ENCODE peak calls at places on chromosomes 5 and 9, in six cellular contexts. P is GM12878, Y is A549, M is endothelial cell of umbilical vein, T is HepG2, E is K562. U is an unnamed sample.

GRCh38 chr5:68359699-68360098 is 144.1 kb downstream of the PIK3R1 start:
- DNase-seq in P (no peak), Y (no peak), M (no peak), T (no peak), E (no peak), U (no peak)

GRCh38 chr5:157670662-157671591 is at the start of gene C5orf52:
- DNase-seq in P (peak), Y (peak), M (peak), T (peak), E (no peak), U (peak)

GRCh38 chr5:142872795-142873194 is 102.6 kb downstream of the ARHGAP26 start:
- DNase-seq in P (no peak), Y (no peak), M (peak), T (no peak), E (no peak), U (no peak)

GRCh38 chr5:153147891-153148623 is 342.4 kb upstream of the GRIA1 start:
- DNase-seq in P (no peak), Y (no peak), M (no peak), T (peak), E (no peak), U (peak)

GRCh38 chr5:127696688-127697087 is 6.5 kb upstream of the CCDC192 start:
- DNase-seq in P (no peak), Y (no peak), M (no peak), T (no peak), E (no peak), U (no peak)

GRCh38 chr9:29208670-29209069 is 1635.4 kb upstream of the C9orf72 start:
- DNase-seq in P (no peak), Y (no peak), M (no peak), T (no peak), E (no peak), U (no peak)

GRCh38 chr9:32704343-32704742 is 68.9 kb upstream of the TAF1L start:
- DNase-seq in P (no peak), Y (no peak), M (no peak), T (no peak), E (no peak), U (no peak)

GRCh38 chr5:63089147-63089546 is 510.5 kb downstream of the LRRC70 start:
- DNase-seq in P (no peak), Y (no peak), M (no peak), T (no peak), E (no peak), U (no peak)

GRCh38 chr5:179953934-179954833 is 46.5 kb upstream of the TBC1D9B start:
- DNase-seq in P (no peak), Y (no peak), M (no peak), T (no peak), E (no peak), U (no peak)

GRCh38 chr5:153619706-153620105 is 129.2 kb downstream of the GRIA1 start:
- DNase-seq in P (no peak), Y (no peak), M (peak), T (no peak), E (no peak), U (peak)

GRCh38 chr9:130298663-130299279 is 33.2 kb downstream of the HMCN2 start:
- DNase-seq in P (no peak), Y (no peak), M (no peak), T (peak), E (peak), U (peak)

GRCh38 chr5:160262665-160263064 is 33.4 kb downstream of the FABP6 start:
- DNase-seq in P (no peak), Y (no peak), M (peak), T (no peak), E (peak), U (peak)

GRCh38 chr9:126965077-126965476 is 50.5 kb downstream of the RALGPS1 start:
- DNase-seq in P (no peak), Y (no peak), M (no peak), T (no peak), E (no peak), U (no peak)

GRCh38 chr9:110602281-110602680 is 22.7 kb upstream of the SVEP1 start:
- DNase-seq in P (no peak), Y (no peak), M (no peak), T (no peak), E (no peak), U (no peak)

GRCh38 chr5:44665101-44665701 is 143.5 kb upstream of the MRPS30 start:
- DNase-seq in P (no peak), Y (no peak), M (no peak), T (no peak), E (no peak), U (no peak)

GRCh38 chr9:31153250-31153840 is 1231.1 kb upstream of the ACO1 start:
- DNase-seq in P (no peak), Y (no peak), M (no peak), T (no peak), E (no peak), U (peak)

GRCh38 chr9:124897570-124898460 is 35.9 kb downstream of the ARPC5L start:
- DNase-seq in P (no peak), Y (no peak), M (no peak), T (peak), E (no peak), U (no peak)

GRCh38 chr5:97906135-97906534 is 723.1 kb upstream of the RIOK2 start:
- DNase-seq in P (no peak), Y (no peak), M (no peak), T (no peak), E (no peak), U (no peak)

GRCh38 chr5:60829490-60830266 is 14.4 kb downstream of the ELOVL7 start:
- DNase-seq in P (no peak), Y (no peak), M (no peak), T (no peak), E (no peak), U (no peak)

GRCh38 chr9:94971378-94972131 is 245.1 kb downstream of the AOPEP start:
- DNase-seq in P (no peak), Y (no peak), M (no peak), T (peak), E (no peak), U (no peak)

GRCh38 chr5:82522912-82523311 is 244.8 kb upstream of the RPS23 start:
- DNase-seq in P (no peak), Y (no peak), M (no peak), T (peak), E (no peak), U (no peak)

GRCh38 chr5:9622891-9623547 is 7.1 kb downstream of the TAS2R1 start:
- DNase-seq in P (no peak), Y (no peak), M (no peak), T (no peak), E (no peak), U (no peak)

GRCh38 chr9:115106642-115107041 is 11.3 kb downstream of the TNC start:
- DNase-seq in P (no peak), Y (no peak), M (no peak), T (no peak), E (no peak), U (no peak)

GRCh38 chr5:93395891-93396465 is 185.0 kb downstream of the NR2F1-AS1 start:
- DNase-seq in P (no peak), Y (no peak), M (no peak), T (no peak), E (no peak), U (peak)

GRCh38 chr9:116905131-116905724 is 218.1 kb downstream of the TRIM32 start:
- DNase-seq in P (no peak), Y (no peak), M (no peak), T (no peak), E (no peak), U (no peak)

GRCh38 chr5:135182675-135183074 is 148.6 kb upstream of the PITX1 start:
- DNase-seq in P (no peak), Y (no peak), M (no peak), T (no peak), E (no peak), U (no peak)

GRCh38 chr9:28264368-28264767 is 691.1 kb upstream of the C9orf72 start:
- DNase-seq in P (no peak), Y (no peak), M (no peak), T (no peak), E (no peak), U (no peak)

GRCh38 chr5:112710896-112711295 is 26.8 kb upstream of the APC start:
- DNase-seq in P (no peak), Y (no peak), M (no peak), T (no peak), E (no peak), U (no peak)

GRCh38 chr9:91425270-91425669 is 1.6 kb upstream of the NFIL3 start:
- DNase-seq in P (no peak), Y (no peak), M (no peak), T (no peak), E (no peak), U (no peak)
- TF ChIP-seq MYC in P (no peak), Y (no peak), M (no peak), T (no peak), E (no peak), U (no peak)

DNA sequence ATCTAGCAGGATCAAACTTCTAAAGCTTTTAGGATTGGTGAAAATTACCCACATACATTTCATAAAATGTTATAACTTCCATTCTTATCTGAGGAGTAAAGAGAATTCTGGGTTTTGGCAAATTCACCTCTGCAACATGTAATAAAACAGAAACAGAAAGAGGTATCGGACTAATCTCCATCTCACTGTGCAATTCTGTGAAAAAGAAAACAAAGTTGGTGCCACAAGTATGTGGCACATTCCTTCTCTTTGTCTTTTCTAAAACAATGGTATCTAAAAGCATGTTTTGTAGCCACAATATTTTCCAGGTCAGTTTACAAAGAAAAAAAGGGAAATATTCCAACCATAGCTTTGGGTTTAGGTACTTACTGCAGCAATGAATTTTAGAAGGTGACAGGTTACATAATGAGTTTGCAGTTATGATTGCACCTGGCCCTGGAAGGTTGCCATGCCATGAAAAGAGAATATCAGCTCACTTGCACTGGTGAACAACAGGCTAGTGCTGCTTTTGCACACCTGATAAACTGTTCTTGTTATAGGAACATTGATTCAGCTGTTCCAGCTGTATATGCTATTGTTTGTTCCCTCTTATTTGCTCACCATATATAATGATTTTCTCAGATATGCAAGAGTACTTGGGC is 491.3 kb upstream of the MEF2C start:
- DNase-seq in P (no peak), Y (no peak), M (no peak), T (no peak), E (no peak), U (no peak)
- TF ChIP-seq MAX in P (no peak), Y (no peak), M (no peak), T (no peak), E (no peak), U (no peak)

GRCh38 chr9:12958279-12958678 is 183.5 kb downstream of the LURAP1L start:
- DNase-seq in P (no peak), Y (no peak), M (no peak), T (no peak), E (no peak), U (no peak)
- H3K4me3 ChIP-seq in P (no peak), Y (no peak), M (no peak), T (no peak), E (no peak), U (no peak)

DNA sequence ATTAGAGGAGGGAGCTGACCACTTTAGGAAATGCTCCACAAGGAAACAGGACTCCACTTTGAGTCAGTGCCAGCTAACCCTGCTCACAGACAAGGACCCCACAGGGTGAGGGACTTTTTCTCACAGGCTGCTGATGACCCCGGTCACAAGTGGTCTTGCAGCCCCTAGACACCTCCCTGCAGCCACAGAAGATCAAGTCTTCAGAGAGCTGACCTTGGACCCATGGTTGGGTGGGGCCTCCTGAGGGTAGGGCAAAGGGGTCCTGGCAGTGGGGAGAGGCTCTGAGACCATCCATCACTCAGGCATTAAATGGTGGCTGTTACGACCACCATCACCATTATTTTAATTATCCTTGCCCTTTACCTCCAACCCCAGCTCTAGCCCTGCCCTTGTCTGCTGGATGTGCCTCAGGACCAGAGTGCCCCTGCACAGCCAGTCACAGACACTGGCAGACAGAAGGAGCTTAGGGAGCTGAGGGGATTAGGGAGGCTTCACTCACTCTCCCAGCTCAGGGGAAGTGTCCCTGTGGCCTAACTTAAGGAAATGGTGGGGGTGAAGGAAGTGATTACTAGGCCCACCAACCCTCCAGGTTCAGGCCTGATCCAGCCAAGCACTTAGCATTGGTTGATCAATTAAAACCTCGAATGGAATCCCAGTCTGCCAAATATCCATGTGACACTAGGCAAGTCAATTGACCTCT is 1.6 kb downstream of the ACSL6 start:
- DNase-seq in P (no peak), Y (no peak), M (no peak), T (no peak), E (no peak), U (no peak)
- TF ChIP-seq MYC in P (no peak), Y (no peak), M (no peak), T (no peak), E (no peak), U (no peak)

DNA sequence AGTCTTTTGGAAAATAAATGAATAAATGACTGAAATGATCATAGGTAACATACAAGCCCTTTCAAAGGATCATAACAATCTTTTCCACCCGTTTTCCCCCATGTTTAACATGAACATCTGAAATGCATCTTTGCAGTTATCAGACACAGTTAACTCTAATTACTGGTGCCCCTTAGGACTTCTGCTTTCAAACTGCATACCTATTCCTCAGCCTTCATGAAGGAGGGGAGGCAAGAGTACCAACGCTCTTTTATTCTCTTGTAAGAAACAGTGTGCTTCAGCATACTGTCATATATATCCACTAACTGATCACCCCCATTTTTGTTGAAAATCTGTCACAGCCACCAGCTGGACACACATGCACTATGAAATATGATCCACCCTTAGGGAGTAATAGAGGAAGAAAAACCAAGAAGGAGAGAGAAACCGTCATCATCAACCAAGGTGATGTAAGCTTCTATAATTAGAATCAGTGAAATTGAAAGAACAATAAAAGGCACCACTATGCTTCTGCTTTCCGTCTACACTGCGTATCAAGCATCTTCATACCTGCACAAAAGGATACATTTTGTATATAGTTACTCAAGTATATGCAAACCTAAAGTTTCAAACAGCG is 98.7 kb downstream of the RAPGEF6 start:
- DNase-seq in P (peak), Y (no peak), M (peak), T (no peak), E (no peak), U (peak)
- TF ChIP-seq MAX in P (no peak), Y (no peak), M (no peak), T (no peak), E (no peak), U (no peak)

DNA sequence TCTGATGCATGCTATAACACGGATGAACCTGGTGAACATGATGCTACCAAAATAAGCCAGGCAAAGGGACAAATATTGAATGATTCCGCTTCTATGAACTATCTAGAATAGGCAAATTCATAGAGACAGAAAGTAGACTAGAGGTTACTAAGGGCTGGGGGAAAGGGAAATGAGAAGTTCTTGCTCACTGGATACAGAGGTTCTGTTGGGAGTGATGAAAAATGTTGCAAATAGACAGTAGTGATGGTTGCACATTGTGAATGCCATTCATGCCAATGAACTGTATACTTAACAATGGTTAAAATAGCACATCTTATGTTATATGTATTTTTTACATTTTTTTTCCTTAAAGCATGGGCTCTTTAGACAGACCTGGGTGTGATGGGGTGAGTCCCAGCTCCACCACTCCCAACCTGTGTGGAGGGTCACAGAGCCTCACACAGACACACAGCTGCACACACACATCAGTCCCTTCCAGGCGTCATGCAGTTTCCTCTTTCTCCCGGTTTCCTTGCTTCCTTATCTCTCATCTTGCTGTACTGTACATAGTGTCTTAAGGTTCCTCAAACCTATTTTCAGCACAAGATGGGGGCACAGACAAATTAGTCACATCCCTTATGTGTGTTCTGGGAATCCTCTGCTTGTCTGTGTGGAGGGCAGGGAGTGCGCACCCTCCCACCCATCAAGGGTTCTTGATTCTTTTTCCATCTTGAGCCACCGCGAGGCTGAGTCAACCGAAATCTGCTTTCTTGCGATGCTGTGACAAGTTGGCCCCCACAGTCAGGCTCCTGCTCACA is 192.9 kb downstream of the CRB2 start:
- DNase-seq in P (no peak), Y (no peak), M (peak), T (no peak), E (no peak), U (peak)
- H3K4me3 ChIP-seq in P (no peak), Y (no peak), M (no peak), T (no peak), E (no peak), U (no peak)

GRCh38 chr9:91161465-91162275 is 200.0 kb downstream of the AUH start:
- DNase-seq in P (no peak), Y (no peak), M (no peak), T (no peak), E (no peak), U (no peak)
- TF ChIP-seq MYC in P (no peak), Y (no peak), M (no peak), T (no peak), E (no peak), U (no peak)

DNA sequence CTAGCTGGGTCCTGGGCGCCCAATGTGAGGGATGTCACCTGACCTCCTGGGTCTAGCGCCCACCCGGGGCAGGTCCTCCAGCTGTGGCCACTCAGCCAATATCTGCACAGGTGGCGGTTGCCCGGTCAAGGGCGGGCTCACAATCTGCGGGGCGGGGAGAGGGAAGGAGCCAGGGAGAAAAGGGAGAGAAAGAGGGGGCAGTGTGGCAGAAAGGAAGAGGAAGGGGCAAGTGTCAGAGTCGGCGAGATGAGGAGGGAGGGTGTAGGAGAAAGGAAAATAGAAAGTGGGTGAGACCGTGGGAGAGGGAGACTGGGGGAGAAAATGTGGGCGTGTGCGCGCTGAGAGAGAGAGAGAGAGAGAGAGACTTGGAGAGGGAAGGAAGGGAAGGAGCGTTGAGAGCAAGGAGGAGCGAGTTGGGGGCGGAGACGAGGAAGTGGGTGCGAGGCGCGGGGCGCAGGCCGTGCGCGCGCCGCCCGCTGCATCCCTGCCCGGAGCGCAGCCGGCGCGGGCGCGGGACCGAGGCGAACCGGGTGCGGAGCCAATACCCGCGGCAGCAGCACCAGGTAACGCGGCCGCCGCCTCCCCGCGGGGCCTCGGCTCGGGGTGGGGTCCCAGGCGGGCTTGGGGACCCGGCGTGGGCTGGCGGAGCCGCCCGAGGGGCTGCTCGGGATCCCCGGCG is at the start of gene HRH2:
- DNase-seq in P (no peak), Y (peak), M (no peak), T (no peak), E (no peak), U (peak)
- TF ChIP-seq MAX in P (no peak), Y (peak), M (no peak), T (no peak), E (no peak), U (no peak)

GRCh38 chr9:2319421-2319820 is 302.2 kb upstream of the VLDLR start:
- DNase-seq in P (no peak), Y (no peak), M (no peak), T (no peak), E (no peak), U (no peak)
- H3K4me3 ChIP-seq in P (no peak), Y (no peak), M (no peak), T (no peak), E (no peak), U (no peak)